ENCODE peak calls at places on chromosomes 1 and 21, in six cellular contexts. K, E, B, S, P and D are unnamed samples.

GRCh38 chr1:59150537-59151386 is 146.1 kb upstream of the FGGY start:
- DNase-seq in E (no peak), K (peak; percentile 85), P (peak; percentile 99), S (no peak), B (peak; percentile 32), D (peak; percentile 46)

GRCh38 chr1:68379085-68379478 is 70.7 kb downstream of the RPE65 start:
- DNase-seq in P (no peak), E (no peak), K (no peak), S (no peak), B (no peak), D (no peak)

GRCh38 chr1:46495778-46496177 is 6.1 kb downstream of the DMBX1 start:
- DNase-seq in E (no peak), P (no peak), K (no peak), S (no peak), B (no peak), D (no peak)

GRCh38 chr1:180098242-180098995 is 56.2 kb upstream of the QSOX1 start:
- DNase-seq in E (no peak), S (no peak), P (peak; percentile 94), K (no peak), B (no peak), D (no peak)

GRCh38 chr1:98001764-98002163 is 80.9 kb upstream of the DPYD start:
- DNase-seq in K (no peak), E (no peak), P (peak; percentile 50), B (no peak), S (no peak), D (no peak)

GRCh38 chr21:32951041-32951440 is 74.7 kb upstream of the OLIG2 start:
- DNase-seq in E (no peak), S (no peak), P (no peak), K (no peak), B (no peak), D (no peak)

GRCh38 chr1:84619383-84620093 is 45.3 kb upstream of the CTBS start:
- DNase-seq in K (no peak), S (peak; percentile 25), P (peak; percentile 26), B (no peak), E (peak; percentile 29), D (no peak)

GRCh38 chr1:197733324-197733723 is 42.0 kb downstream of the DENND1B start:
- DNase-seq in E (no peak), P (no peak), S (no peak), B (no peak), K (no peak), D (no peak)

GRCh38 chr1:211908453-211908852 is 77.9 kb upstream of the LPGAT1 start:
- DNase-seq in K (no peak), P (no peak), E (no peak), S (no peak), B (no peak), D (no peak)

GRCh38 chr1:119367332-119368124 is 1.1 kb upstream of the HAO2 start:
- DNase-seq in S (no peak), K (no peak), E (no peak), B (no peak), P (peak; percentile 34), D (no peak)

GRCh38 chr1:93919780-93920179 is 10.6 kb upstream of the GCLM start:
- DNase-seq in S (no peak), B (no peak), P (no peak), K (no peak), E (no peak), D (no peak)

GRCh38 chr1:81738902-81739301 is 61.8 kb upstream of the ADGRL2 start:
- DNase-seq in P (no peak), E (no peak), S (no peak), B (no peak), K (no peak), D (no peak)

GRCh38 chr1:204338359-204338758 is 21.4 kb downstream of the PLEKHA6 start:
- DNase-seq in S (no peak), E (no peak), B (no peak), K (no peak), P (no peak), D (no peak)

GRCh38 chr1:155038602-155039307 is 5.1 kb downstream of the DCST1 start:
- DNase-seq in K (no peak), S (no peak), B (no peak), E (no peak), P (no peak), D (no peak)

GRCh38 chr1:86703696-86704455 is 500 bp upstream of the SH3GLB1 start:
- DNase-seq in P (peak; percentile 11), S (peak; percentile 47), K (no peak), E (no peak), B (no peak), D (peak; percentile 53)

GRCh38 chr21:28779914-28780313 is 212.8 kb downstream of the LTN1 start:
- DNase-seq in K (no peak), B (no peak), E (no peak), P (no peak), S (no peak), D (no peak)

GRCh38 chr1:14740466-14740865 is 142.0 kb downstream of the KAZN start:
- DNase-seq in E (no peak), B (no peak), P (no peak), K (no peak), S (no peak), D (no peak)

GRCh38 chr1:119631433-119632102 is 16.5 kb downstream of the ZNF697 start:
- DNase-seq in S (no peak), E (no peak), K (peak; percentile 92), P (peak; percentile 74), B (no peak), D (no peak)

GRCh38 chr1:25703671-25704637 is 87.4 kb downstream of the MAN1C1 start:
- DNase-seq in B (no peak), K (peak; percentile 55), S (no peak), E (peak; percentile 12), P (no peak), D (no peak)

GRCh38 chr1:94199398-94199797 is 38.0 kb downstream of the ARHGAP29 start:
- DNase-seq in P (no peak), E (no peak), K (no peak), B (no peak), S (no peak), D (no peak)

GRCh38 chr1:191206808-191207207 is 729.1 kb upstream of the BRINP3 start:
- DNase-seq in E (no peak), P (no peak), K (no peak), B (no peak), S (no peak), D (peak; percentile 9)

GRCh38 chr1:100377590-100378361 is 25.5 kb downstream of the CDC14A start:
- DNase-seq in E (no peak), S (no peak), P (no peak), K (no peak), B (no peak), D (no peak)

GRCh38 chr1:53508991-53509663 is 49.9 kb downstream of the DMRTB1 start:
- DNase-seq in K (no peak), B (no peak), S (no peak), P (peak; percentile 36), E (no peak), D (no peak)

GRCh38 chr21:40445349-40445921 is 401.5 kb downstream of the DSCAM start:
- DNase-seq in P (no peak), S (no peak), K (no peak), B (no peak), E (no peak), D (no peak)

GRCh38 chr1:230827081-230827681 is 41.1 kb downstream of the C1orf198 start:
- DNase-seq in K (no peak), E (no peak), P (no peak), B (no peak), S (no peak), D (no peak)

GRCh38 chr1:151542710-151543129 is 2.6 kb downstream of the TUFT1 start:
- DNase-seq in P (peak; percentile 60), B (no peak), K (no peak), S (no peak), E (no peak), D (peak; percentile 72)

GRCh38 chr1:214031267-214031650 is 43.5 kb downstream of the PROX1 start:
- DNase-seq in B (no peak), E (no peak), K (no peak), S (no peak), P (no peak), D (no peak)

GRCh38 chr1:81254560-81254959 is 546.2 kb upstream of the ADGRL2 start:
- DNase-seq in E (no peak), S (no peak), K (no peak), P (peak; percentile 3), B (no peak), D (no peak)

GRCh38 chr1:66557157-66557556 is 23.2 kb downstream of the SGIP1 start:
- DNase-seq in E (no peak), S (no peak), B (no peak), K (no peak), P (peak; percentile 79), D (no peak)

GRCh38 chr1:33244143-33244808 is 12.0 kb upstream of the ZNF362 start:
- DNase-seq in K (no peak), S (no peak), B (no peak), P (no peak), E (no peak), D (no peak)

GRCh38 chr1:219582310-219582709 is 30.6 kb downstream of the ZC3H11B start:
- DNase-seq in S (no peak), K (no peak), E (no peak), P (peak; percentile 46), B (no peak), D (no peak)

GRCh38 chr1:72281637-72282270 is 585 bp downstream of the NEGR1 start:
- DNase-seq in E (no peak), S (no peak), P (no peak), B (no peak), K (no peak), D (no peak)